ENCODE peak calls at places on chromosome 3, in five cellular contexts. One of them, this sample, is unnamed.

GRCh38 chr3:175940243-175940642 is 1081.1 kb downstream of the NAALADL2 start:
- DNase-seq in A549: no peak
- DNase-seq in fibroblast of mammary gland: no peak
- DNase-seq in mammary epithelial cell: no peak
- DNase-seq in fibroblast of the aortic adventitia: no peak
- DNase-seq in this sample: peak; percentile 9

GRCh38 chr3:183410280-183410679 is 18.1 kb downstream of the MCF2L2 start:
- DNase-seq in A549: no peak
- DNase-seq in fibroblast of mammary gland: peak; percentile 22
- DNase-seq in mammary epithelial cell: no peak
- DNase-seq in fibroblast of the aortic adventitia: no peak
- DNase-seq in this sample: no peak

GRCh38 chr3:11835028-11835639 is 11.6 kb downstream of the TAMM41 start:
- DNase-seq in A549: peak; percentile 38
- DNase-seq in fibroblast of mammary gland: peak; percentile 50
- DNase-seq in mammary epithelial cell: no peak
- DNase-seq in fibroblast of the aortic adventitia: peak; percentile 56
- DNase-seq in this sample: peak; percentile 34

GRCh38 chr3:142595581-142595950 is 627 bp upstream of the PLS1 start:
- DNase-seq in A549: peak; percentile 40
- DNase-seq in fibroblast of mammary gland: peak; percentile 66
- DNase-seq in mammary epithelial cell: peak; percentile 62
- DNase-seq in fibroblast of the aortic adventitia: peak; percentile 77
- DNase-seq in this sample: peak; percentile 66

GRCh38 chr3:37144806-37145205 is 29.6 kb downstream of the LRRFIP2 start:
- DNase-seq in A549: no peak
- DNase-seq in fibroblast of mammary gland: no peak
- DNase-seq in mammary epithelial cell: no peak
- DNase-seq in fibroblast of the aortic adventitia: no peak
- DNase-seq in this sample: no peak

GRCh38 chr3:127847236-127847720 is 25.0 kb upstream of the MGLL start:
- DNase-seq in A549: no peak
- DNase-seq in fibroblast of mammary gland: no peak
- DNase-seq in mammary epithelial cell: no peak
- DNase-seq in fibroblast of the aortic adventitia: no peak
- DNase-seq in this sample: no peak

GRCh38 chr3:189121088-189121487 is 50.7 kb upstream of the TPRG1 start:
- DNase-seq in A549: no peak
- DNase-seq in fibroblast of mammary gland: no peak
- DNase-seq in mammary epithelial cell: no peak
- DNase-seq in fibroblast of the aortic adventitia: no peak
- DNase-seq in this sample: no peak

GRCh38 chr3:127483005-127483641 is 107.4 kb downstream of the TPRA1 start:
- DNase-seq in A549: no peak
- DNase-seq in fibroblast of mammary gland: no peak
- DNase-seq in mammary epithelial cell: no peak
- DNase-seq in fibroblast of the aortic adventitia: no peak
- DNase-seq in this sample: no peak

GRCh38 chr3:177420643-177421042 is 223.4 kb upstream of the TBL1XR1 start:
- DNase-seq in A549: no peak
- DNase-seq in fibroblast of mammary gland: peak; percentile 78
- DNase-seq in mammary epithelial cell: no peak
- DNase-seq in fibroblast of the aortic adventitia: peak; percentile 61
- DNase-seq in this sample: no peak

GRCh38 chr3:38605981-38606380 is 43.5 kb downstream of the SCN5A start:
- DNase-seq in A549: no peak
- DNase-seq in fibroblast of mammary gland: no peak
- DNase-seq in mammary epithelial cell: no peak
- DNase-seq in fibroblast of the aortic adventitia: no peak
- DNase-seq in this sample: no peak

GRCh38 chr3:42691861-42692666 is 6.7 kb downstream of the KLHL40 start:
- DNase-seq in A549: no peak
- DNase-seq in fibroblast of mammary gland: no peak
- DNase-seq in mammary epithelial cell: no peak
- DNase-seq in fibroblast of the aortic adventitia: no peak
- DNase-seq in this sample: no peak

GRCh38 chr3:25678581-25678980 is 13.9 kb upstream of the TOP2B start:
- DNase-seq in A549: no peak
- DNase-seq in fibroblast of mammary gland: peak; percentile 21
- DNase-seq in mammary epithelial cell: no peak
- DNase-seq in fibroblast of the aortic adventitia: no peak
- DNase-seq in this sample: no peak

GRCh38 chr3:55571216-55571813 is 84.2 kb upstream of the WNT5A start:
- DNase-seq in A549: no peak
- DNase-seq in fibroblast of mammary gland: no peak
- DNase-seq in mammary epithelial cell: peak; percentile 23
- DNase-seq in fibroblast of the aortic adventitia: no peak
- DNase-seq in this sample: no peak

GRCh38 chr3:158773845-158774542 is 27.9 kb upstream of the MFSD1 start:
- DNase-seq in A549: no peak
- DNase-seq in fibroblast of mammary gland: peak; percentile 89
- DNase-seq in mammary epithelial cell: peak; percentile 73
- DNase-seq in fibroblast of the aortic adventitia: peak; percentile 96
- DNase-seq in this sample: peak; percentile 21

GRCh38 chr3:194086251-194087075 is 49.5 kb upstream of the HES1 start:
- DNase-seq in A549: no peak
- DNase-seq in fibroblast of mammary gland: no peak
- DNase-seq in mammary epithelial cell: no peak
- DNase-seq in fibroblast of the aortic adventitia: no peak
- DNase-seq in this sample: no peak

GRCh38 chr3:133600682-133601081 is 27.2 kb downstream of the CDV3 start:
- DNase-seq in A549: no peak
- DNase-seq in fibroblast of mammary gland: no peak
- DNase-seq in mammary epithelial cell: no peak
- DNase-seq in fibroblast of the aortic adventitia: no peak
- DNase-seq in this sample: no peak

GRCh38 chr3:16807981-16808380 is 76.8 kb upstream of the PLCL2 start:
- DNase-seq in A549: no peak
- DNase-seq in fibroblast of mammary gland: peak; percentile 42
- DNase-seq in mammary epithelial cell: no peak
- DNase-seq in fibroblast of the aortic adventitia: no peak
- DNase-seq in this sample: no peak

GRCh38 chr3:181756645-181757044 is 44.9 kb downstream of the SOX2 start:
- DNase-seq in A549: no peak
- DNase-seq in fibroblast of mammary gland: no peak
- DNase-seq in mammary epithelial cell: no peak
- DNase-seq in fibroblast of the aortic adventitia: no peak
- DNase-seq in this sample: peak; percentile 13

GRCh38 chr3:45477838-45478237 is 89.5 kb downstream of the LARS2 start:
- DNase-seq in A549: no peak
- DNase-seq in fibroblast of mammary gland: no peak
- DNase-seq in mammary epithelial cell: no peak
- DNase-seq in fibroblast of the aortic adventitia: no peak
- DNase-seq in this sample: no peak

GRCh38 chr3:108757404-108757982 is at the start of gene RETNLB:
- DNase-seq in A549: no peak
- DNase-seq in fibroblast of mammary gland: no peak
- DNase-seq in mammary epithelial cell: no peak
- DNase-seq in fibroblast of the aortic adventitia: no peak
- DNase-seq in this sample: no peak

GRCh38 chr3:146625117-146625775 is 20.1 kb upstream of the PLSCR5 start:
- DNase-seq in A549: no peak
- DNase-seq in fibroblast of mammary gland: peak; percentile 30
- DNase-seq in mammary epithelial cell: no peak
- DNase-seq in fibroblast of the aortic adventitia: peak; percentile 56
- DNase-seq in this sample: peak; percentile 26

GRCh38 chr3:188323067-188323842 is 169.3 kb downstream of the LPP start:
- DNase-seq in A549: no peak
- DNase-seq in fibroblast of mammary gland: no peak
- DNase-seq in mammary epithelial cell: peak; percentile 86
- DNase-seq in fibroblast of the aortic adventitia: no peak
- DNase-seq in this sample: no peak

GRCh38 chr3:171193693-171194092 is 167.2 kb upstream of the SLC2A2 start:
- DNase-seq in A549: no peak
- DNase-seq in fibroblast of mammary gland: no peak
- DNase-seq in mammary epithelial cell: no peak
- DNase-seq in fibroblast of the aortic adventitia: peak; percentile 52
- DNase-seq in this sample: no peak

GRCh38 chr3:173109143-173109542 is 31.9 kb downstream of the SPATA16 start:
- DNase-seq in A549: no peak
- DNase-seq in fibroblast of mammary gland: no peak
- DNase-seq in mammary epithelial cell: no peak
- DNase-seq in fibroblast of the aortic adventitia: no peak
- DNase-seq in this sample: no peak

GRCh38 chr3:111577798-111578685 is 17.1 kb downstream of the ZBED2 start:
- DNase-seq in A549: peak; percentile 79
- DNase-seq in fibroblast of mammary gland: peak; percentile 65
- DNase-seq in mammary epithelial cell: peak; percentile 80
- DNase-seq in fibroblast of the aortic adventitia: peak; percentile 90
- DNase-seq in this sample: peak; percentile 89

GRCh38 chr3:172341482-172342059 is 106.7 kb downstream of the GHSR start:
- DNase-seq in A549: peak; percentile 13
- DNase-seq in fibroblast of mammary gland: peak; percentile 72
- DNase-seq in mammary epithelial cell: peak; percentile 50
- DNase-seq in fibroblast of the aortic adventitia: peak; percentile 79
- DNase-seq in this sample: peak; percentile 71

GRCh38 chr3:632571-633170 is 436.1 kb downstream of the CHL1 start:
- DNase-seq in A549: peak; percentile 8
- DNase-seq in fibroblast of mammary gland: peak; percentile 58
- DNase-seq in mammary epithelial cell: peak; percentile 47
- DNase-seq in fibroblast of the aortic adventitia: peak; percentile 14
- DNase-seq in this sample: peak; percentile 80

GRCh38 chr3:149339931-149340309 is 6.5 kb upstream of the TM4SF18 start:
- DNase-seq in A549: peak; percentile 82
- DNase-seq in fibroblast of mammary gland: peak; percentile 95
- DNase-seq in mammary epithelial cell: peak; percentile 88
- DNase-seq in fibroblast of the aortic adventitia: peak; percentile 98
- DNase-seq in this sample: peak; percentile 91

GRCh38 chr3:150410311-150411105 is 2.4 kb downstream of the TSC22D2 start:
- DNase-seq in A549: no peak
- DNase-seq in fibroblast of mammary gland: no peak
- DNase-seq in mammary epithelial cell: peak; percentile 47
- DNase-seq in fibroblast of the aortic adventitia: peak; percentile 40
- DNase-seq in this sample: peak; percentile 45

GRCh38 chr3:77506384-77506783 is 466.5 kb downstream of the ROBO2 start:
- DNase-seq in A549: no peak
- DNase-seq in fibroblast of mammary gland: no peak
- DNase-seq in mammary epithelial cell: no peak
- DNase-seq in fibroblast of the aortic adventitia: no peak
- DNase-seq in this sample: no peak

DNA sequence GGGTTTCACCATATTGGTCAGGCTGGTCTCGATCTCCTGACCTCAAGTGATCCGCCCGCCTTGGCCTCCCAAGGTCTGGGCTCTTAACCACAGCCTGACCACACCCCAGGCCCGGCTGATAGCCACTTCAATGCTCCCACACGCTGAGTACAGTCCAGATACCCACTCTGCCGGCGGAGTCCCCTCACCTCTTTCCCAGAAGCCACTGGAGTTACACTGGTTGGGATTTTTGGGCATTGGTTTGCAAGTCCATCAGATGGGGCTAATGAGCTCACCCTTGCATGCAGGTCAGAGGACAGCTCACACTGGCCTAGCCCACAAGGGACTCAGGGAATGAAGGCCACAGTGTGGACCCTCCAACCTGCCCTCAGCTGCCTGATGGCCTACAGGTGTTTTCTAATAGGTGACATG is 60.1 kb downstream of the IQSEC1 start:
- DNase-seq in A549: no peak
- DNase-seq in fibroblast of mammary gland: no peak
- DNase-seq in mammary epithelial cell: no peak
- DNase-seq in fibroblast of the aortic adventitia: no peak
- DNase-seq in this sample: no peak
- H3K4me3 ChIP-seq in A549: no peak overlapping the region
- H3K4me3 ChIP-seq in fibroblast of mammary gland: no peak overlapping the region
- H3K4me3 ChIP-seq in mammary epithelial cell: no peak overlapping the region
- H3K4me3 ChIP-seq in fibroblast of the aortic adventitia: no peak overlapping the region
- H3K4me3 ChIP-seq in this sample: no peak overlapping the region

GRCh38 chr3:123285066-123285465 is 83.3 kb downstream of the SEC22A start:
- DNase-seq in A549: no peak
- DNase-seq in fibroblast of mammary gland: no peak
- DNase-seq in mammary epithelial cell: peak; percentile 48
- DNase-seq in fibroblast of the aortic adventitia: peak; percentile 16
- DNase-seq in this sample: peak; percentile 51
- TF ChIP-seq CTCF in A549: no peak
- TF ChIP-seq CTCF in fibroblast of mammary gland: no peak
- TF ChIP-seq CTCF in mammary epithelial cell: no peak
- TF ChIP-seq CTCF in fibroblast of the aortic adventitia: no peak
- TF ChIP-seq CTCF in this sample: no peak

DNA sequence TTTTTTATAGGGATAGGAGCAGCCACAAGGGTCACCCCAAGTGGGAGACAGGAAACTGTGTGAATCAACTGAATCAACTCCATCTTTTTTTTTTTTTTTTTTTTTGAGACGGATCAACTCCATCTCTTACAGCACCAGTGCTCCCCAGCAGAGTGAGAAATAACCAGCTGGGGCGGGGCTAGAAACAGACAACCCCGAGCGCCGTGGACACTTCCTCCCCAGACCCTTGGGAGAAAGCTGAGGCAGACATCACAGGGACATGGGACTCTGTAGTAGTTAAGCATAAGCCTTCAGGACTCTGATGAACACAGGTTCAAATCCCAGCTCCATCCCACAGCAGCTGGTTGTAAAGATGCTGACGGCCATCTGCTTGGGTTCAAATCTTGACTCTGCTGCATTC is 75.4 kb downstream of the PRICKLE2 start:
- DNase-seq in A549: no peak
- DNase-seq in fibroblast of mammary gland: no peak
- DNase-seq in mammary epithelial cell: no peak
- DNase-seq in fibroblast of the aortic adventitia: no peak
- DNase-seq in this sample: no peak
- H3K4me3 ChIP-seq in A549: no peak overlapping the region
- H3K4me3 ChIP-seq in fibroblast of mammary gland: no peak overlapping the region
- H3K4me3 ChIP-seq in mammary epithelial cell: no peak overlapping the region
- H3K4me3 ChIP-seq in fibroblast of the aortic adventitia: no peak overlapping the region
- H3K4me3 ChIP-seq in this sample: no peak overlapping the region

GRCh38 chr3:139537795-139538538 is 1.6 kb downstream of the RBP1 start:
- DNase-seq in A549: no peak
- DNase-seq in fibroblast of mammary gland: no peak
- DNase-seq in mammary epithelial cell: no peak
- DNase-seq in fibroblast of the aortic adventitia: no peak
- DNase-seq in this sample: peak; percentile 15

GRCh38 chr3:139540686-139541085 is 1.1 kb upstream of the RBP1 start:
- DNase-seq in A549: no peak
- DNase-seq in fibroblast of mammary gland: no peak
- DNase-seq in mammary epithelial cell: no peak
- DNase-seq in fibroblast of the aortic adventitia: no peak
- DNase-seq in this sample: no peak

GRCh38 chr3:139541156-139541897 is 1.8 kb upstream of the RBP1 start:
- DNase-seq in A549: no peak
- DNase-seq in fibroblast of mammary gland: no peak
- DNase-seq in mammary epithelial cell: no peak
- DNase-seq in fibroblast of the aortic adventitia: no peak
- DNase-seq in this sample: no peak

GRCh38 chr3:139538733-139539132 is 809 bp downstream of the RBP1 start:
- DNase-seq in A549: no peak
- DNase-seq in fibroblast of mammary gland: peak; percentile 53
- DNase-seq in mammary epithelial cell: no peak
- DNase-seq in fibroblast of the aortic adventitia: peak; percentile 79
- DNase-seq in this sample: no peak

DNA sequence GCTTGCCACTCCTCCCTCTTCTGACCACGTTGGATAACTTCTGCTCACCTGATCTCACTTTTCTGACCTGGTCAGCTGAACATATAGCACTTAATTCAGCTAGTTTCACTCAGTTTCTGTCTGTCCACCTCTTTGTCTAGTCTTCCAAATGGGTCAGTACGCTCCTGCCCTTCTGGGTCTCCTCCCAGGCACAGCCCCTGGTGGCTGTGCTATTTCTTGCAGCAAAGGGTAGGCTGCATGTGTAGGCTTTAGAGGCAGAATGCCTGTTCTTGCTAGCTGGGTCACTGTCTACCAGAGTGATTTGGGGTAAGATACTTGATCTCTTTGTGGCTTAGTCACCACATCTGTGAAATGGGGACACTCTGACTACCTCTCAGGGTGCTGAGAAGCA is 2.4 kb upstream of the RBP1 start:
- DNase-seq in A549: no peak
- DNase-seq in fibroblast of mammary gland: no peak
- DNase-seq in mammary epithelial cell: no peak
- DNase-seq in fibroblast of the aortic adventitia: no peak
- DNase-seq in this sample: no peak
- TF ChIP-seq CTCF in A549: no peak
- TF ChIP-seq CTCF in fibroblast of mammary gland: no peak
- TF ChIP-seq CTCF in mammary epithelial cell: no peak
- TF ChIP-seq CTCF in fibroblast of the aortic adventitia: peak; percentile 9
- TF ChIP-seq CTCF in this sample: peak; percentile 7

This sample was measured in epithelial cell of esophagus.